ENCODE peak calls at places on chromosomes 16 and 17, in four cellular contexts. P is PC-3, F is IMR-90, J is right atrium auricular region. V is an unnamed sample. For H3K4me1, the result is how much of the 10 kb centered on the place peaks cover.

GRCh38 chr16:77660311-77660710 is 62.0 kb upstream of the NUDT7 start:
- DNase-seq in F (peak), J (no peak), P (peak), V (peak)

GRCh38 chr16:1224558-1224957 is 510 bp downstream of the TPSG1 start:
- DNase-seq in F (no peak), P (no peak), J (no peak), V (no peak)

GRCh38 chr17:12821376-12821940 is 32.2 kb downstream of the ARHGAP44 start:
- DNase-seq in J (no peak), F (peak), P (peak), V (peak)

GRCh38 chr17:4901108-4901647 is 1.7 kb downstream of the CHRNE start:
- DNase-seq in J (no peak), P (no peak), F (no peak), V (no peak)

GRCh38 chr16:53775821-53776431 is 72.0 kb downstream of the FTO start:
- DNase-seq in F (peak), J (no peak), P (peak), V (peak)

GRCh38 chr16:11173426-11173825 is 82.6 kb downstream of the SOCS1 start:
- DNase-seq in P (no peak), F (no peak), J (no peak), V (no peak)

GRCh38 chr16:78034530-78034929 is 12.2 kb downstream of the CLEC3A start:
- DNase-seq in F (no peak), P (no peak), J (no peak), V (no peak)

GRCh38 chr16:64893386-64893785 is 228.5 kb downstream of the CDH11 start:
- DNase-seq in F (peak), J (no peak), P (peak), V (peak)

GRCh38 chr17:13044713-13045112 is 26.9 kb upstream of the ELAC2 start:
- DNase-seq in J (no peak), F (no peak), P (no peak), V (peak)

GRCh38 chr17:17119106-17119505 is 76.8 kb downstream of the MPRIP start:
- DNase-seq in P (no peak), F (no peak), J (no peak), V (no peak)

GRCh38 chr17:205176-205538 is 23.7 kb upstream of the DOC2B start:
- DNase-seq in P (no peak), J (no peak), F (no peak), V (no peak)

GRCh38 chr16:21526923-21527807 is 72.2 kb upstream of the METTL9 start:
- DNase-seq in P (no peak), F (no peak), J (no peak), V (no peak)

GRCh38 chr16:58537124-58537906 is 22.0 kb downstream of the SETD6 start:
- DNase-seq in P (no peak), F (no peak), J (no peak), V (no peak)

GRCh38 chr17:7523033-7523432 is 25.8 kb upstream of the TNFSF12 start:
- DNase-seq in J (no peak), P (peak), F (no peak), V (peak)

GRCh38 chr17:58330544-58330996 is 2.0 kb upstream of the TSPOAP1 start:
- DNase-seq in F (no peak), J (no peak), P (no peak), V (no peak)

GRCh38 chr17:226108-226772 is 44.8 kb upstream of the DOC2B start:
- DNase-seq in J (no peak), F (no peak), P (no peak), V (no peak)

GRCh38 chr16:85396879-85397871 is 215.9 kb upstream of the GSE1 start:
- DNase-seq in J (no peak), F (no peak), P (no peak), V (no peak)

GRCh38 chr16:15605869-15606520 is 37.0 kb downstream of the MARF1 start:
- DNase-seq in P (no peak), F (no peak), J (no peak), V (no peak)

GRCh38 chr17:21019976-21020575 is 22.7 kb downstream of the USP22 start:
- DNase-seq in J (no peak), F (no peak), P (peak), V (peak)

GRCh38 chr16:5044011-5044540 is 10.3 kb upstream of the NAGPA start:
- DNase-seq in J (no peak), P (no peak), F (no peak), V (no peak)

GRCh38 chr16:57843400-57843799 is 41.1 kb upstream of the KIFC3 start:
- DNase-seq in F (no peak), P (no peak), J (no peak), V (no peak)

GRCh38 chr16:63816304-63816703 is 1305.6 kb downstream of the CDH11 start:
- DNase-seq in F (no peak), J (no peak), P (no peak), V (no peak)

GRCh38 chr17:39576187-39576586 is 31.5 kb downstream of the NEUROD2 start:
- DNase-seq in J (no peak), F (no peak), P (no peak), V (peak)

GRCh38 chr16:10694306-10694705 is 424 bp downstream of the TEKT5 start:
- DNase-seq in F (no peak), P (no peak), J (no peak), V (no peak)

GRCh38 chr17:41064301-41064700 is 1.4 kb downstream of the KRTAP2-4 start:
- DNase-seq in J (no peak), F (no peak), P (no peak), V (no peak)

GRCh38 chr17:41063449-41063848 is 2.2 kb downstream of the KRTAP2-4 start:
- DNase-seq in F (no peak), P (peak), J (no peak), V (no peak)

GRCh38 chr17:41060052-41060604 is at the start of gene KRTAP2-3:
- DNase-seq in P (peak), J (no peak), F (peak), V (peak)

GRCh38 chr17:41058741-41059140 is 1.2 kb downstream of the KRTAP2-3 start:
- DNase-seq in J (no peak), P (peak), F (peak), V (peak)

DNA sequence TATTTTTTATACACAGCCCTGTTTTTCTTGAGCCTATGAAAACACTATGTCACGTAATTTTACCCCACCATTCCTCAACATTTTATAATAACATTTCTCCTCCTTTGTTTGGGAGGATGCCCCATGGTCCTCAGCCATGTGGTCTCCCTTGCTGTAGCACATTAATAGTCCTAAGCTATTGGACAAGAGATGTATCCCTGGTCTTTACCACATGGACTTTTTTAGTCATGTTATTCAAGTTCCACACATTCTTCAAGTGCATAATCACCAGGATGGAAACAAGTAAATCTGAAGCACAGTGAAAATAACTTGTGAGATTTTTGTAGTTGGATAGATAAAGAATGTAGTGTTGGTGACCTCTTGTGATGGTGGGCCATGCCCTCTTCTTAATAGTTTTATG is 2.1 kb upstream of the KRTAP2-3 start:
- DNase-seq in F (peak), P (peak), J (no peak), V (peak)
- H3K4me1 ChIP-seq in F (under half), P (half or more), J (under half), V (half or more)

GRCh38 chr17:61334673-61335072 is 65.0 kb upstream of the TBX2 start:
- DNase-seq in P (no peak), F (no peak), J (no peak), V (no peak)

GRCh38 chr17:61333151-61333550 is 66.5 kb upstream of the TBX2 start:
- DNase-seq in J (no peak), P (no peak), F (no peak), V (no peak)

GRCh38 chr17:61337247-61337812 is 62.3 kb upstream of the TBX2 start:
- DNase-seq in F (no peak), P (peak), J (no peak), V (no peak)

GRCh38 chr17:61335845-61336655 is 63.6 kb upstream of the TBX2 start:
- DNase-seq in J (no peak), F (peak), P (peak), V (no peak)

DNA sequence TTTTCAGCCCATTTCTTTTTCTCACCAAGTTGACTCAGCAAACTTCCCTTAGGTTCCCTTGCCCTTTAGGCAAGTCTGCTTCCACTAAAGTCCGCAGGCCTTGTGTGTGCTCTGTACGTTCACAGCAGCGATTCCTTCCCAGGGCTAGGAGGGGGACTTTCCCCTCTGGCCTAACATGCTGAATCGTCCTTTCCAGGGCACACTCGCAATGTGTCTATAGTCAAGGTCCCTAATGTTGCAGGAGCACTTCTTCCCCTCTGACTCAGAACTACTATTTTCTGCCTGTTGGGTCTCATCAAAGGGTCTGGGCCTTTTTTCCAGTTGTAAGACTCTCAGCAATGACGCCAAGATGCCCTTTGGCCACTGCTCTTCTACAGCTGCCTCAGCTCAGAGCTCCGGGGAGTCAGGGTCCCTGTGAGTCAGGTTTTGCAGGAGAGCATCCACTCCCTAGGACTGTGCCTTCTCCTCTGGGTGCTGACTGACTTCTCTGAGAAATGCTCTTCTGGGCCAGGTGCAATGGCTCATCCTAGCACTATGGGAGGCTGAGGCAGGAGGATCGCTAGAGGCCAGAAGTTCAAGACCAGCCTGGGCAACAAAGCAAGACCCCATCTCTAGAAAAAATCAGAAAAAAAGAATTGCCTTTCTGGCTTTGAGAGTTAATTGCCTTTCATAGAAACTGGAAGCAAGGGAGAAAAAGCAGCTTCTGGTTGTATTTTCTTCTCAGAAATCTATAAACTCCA is 64.4 kb upstream of the TBX2 start:
- DNase-seq in F (peak), P (peak), J (no peak), V (peak)
- H3K4me1 ChIP-seq in F (under half), P (half or more), J (under half), V (under half)

DNA sequence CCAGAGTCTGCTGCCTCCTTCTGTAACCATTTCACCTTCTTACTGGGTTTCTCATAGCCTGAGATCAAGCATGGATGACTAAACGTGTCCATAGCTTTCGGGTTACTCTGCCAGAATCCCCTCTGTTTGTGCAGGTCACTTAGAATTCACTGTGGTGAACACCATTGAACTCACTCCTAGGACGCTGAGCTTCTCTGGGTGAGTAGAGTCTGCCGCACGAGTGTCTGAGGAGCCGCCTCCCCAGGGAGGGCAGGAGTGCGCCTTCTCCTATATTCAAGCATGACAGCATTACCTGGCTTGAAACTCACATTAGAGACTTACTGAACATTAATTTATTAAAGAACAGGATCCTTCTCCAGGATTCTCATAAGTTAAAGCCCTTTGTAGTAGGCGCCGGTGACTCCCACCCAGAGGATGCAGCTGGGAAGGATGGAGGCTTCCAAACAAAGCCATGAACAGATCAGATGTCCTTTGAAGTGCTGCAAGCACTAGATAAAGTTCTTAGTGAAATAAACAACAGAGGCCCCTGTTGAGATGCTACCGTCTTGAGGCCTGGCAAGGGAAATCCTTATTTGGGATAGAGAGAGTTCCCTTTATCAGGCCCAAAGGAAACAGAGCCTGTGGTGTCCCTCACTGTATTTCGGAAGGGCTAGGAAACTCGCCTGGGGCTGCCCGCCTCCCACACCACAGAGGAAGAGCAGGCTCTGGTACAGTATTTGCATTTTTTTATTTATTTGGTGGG is 144.5 kb upstream of the PLCG2 start:
- DNase-seq in P (no peak), F (peak), J (no peak), V (no peak)
- H3K4me1 ChIP-seq in P (under half), F (under half), J (under half), V (under half)

DNA sequence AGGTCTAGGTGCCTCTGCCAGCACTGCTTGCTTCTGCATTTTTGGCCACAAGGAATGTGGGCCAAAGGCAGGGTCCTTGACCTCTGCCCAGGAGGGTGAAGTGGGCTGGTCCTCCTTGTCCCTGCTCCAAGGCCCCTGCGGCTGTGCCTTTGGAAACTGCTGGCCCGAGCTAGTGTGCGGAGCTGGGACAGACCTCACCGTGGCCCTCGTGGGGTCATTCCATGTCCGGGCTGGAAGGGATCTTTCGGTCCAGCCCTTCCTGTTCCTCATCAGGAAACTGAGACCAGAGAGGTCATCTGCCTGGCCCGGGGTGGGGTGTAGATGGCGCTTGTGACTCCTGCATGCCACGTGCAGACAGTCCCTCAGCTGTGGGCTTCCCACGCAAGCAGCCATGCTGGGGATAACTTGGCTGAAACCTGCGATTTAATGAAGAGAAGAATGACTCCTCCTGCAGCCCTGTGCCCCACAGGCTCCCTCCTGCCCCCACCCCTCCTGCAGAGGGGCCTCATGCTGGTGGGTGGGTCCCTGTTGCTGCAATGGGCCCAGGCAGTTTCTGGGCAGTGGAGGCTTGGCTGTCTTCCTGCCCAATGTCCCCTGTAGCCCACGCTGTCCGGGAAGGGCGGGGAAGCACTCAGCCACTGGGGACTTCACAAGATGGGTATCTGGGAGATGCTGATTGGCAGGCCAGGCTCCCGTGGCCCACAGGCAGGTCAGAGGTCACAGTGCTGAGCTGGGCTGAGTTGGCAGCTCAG is 245.2 kb downstream of the SEC14L1 start:
- DNase-seq in P (no peak), J (no peak), F (no peak), V (peak)
- H3K4me1 ChIP-seq in P (under half), J (under half), F (half or more), V (half or more)

GRCh38 chr17:74755533-74755932 is 7.1 kb downstream of the NHERF1 start:
- DNase-seq in F (no peak), P (no peak), J (no peak), V (no peak)
- H3K4me1 ChIP-seq in F (under half), P (under half), J (under half), V (under half)

GRCh38 chr17:50637829-50638571 is 3.3 kb downstream of the ABCC3 start:
- DNase-seq in F (no peak), P (peak), J (no peak), V (no peak)

GRCh38 chr17:50634915-50635719 is 436 bp downstream of the ABCC3 start:
- DNase-seq in J (no peak), P (peak), F (no peak), V (peak)

GRCh38 chr17:50635720-50636144 is 1.1 kb downstream of the ABCC3 start:
- DNase-seq in P (peak), J (no peak), F (no peak), V (no peak)

GRCh38 chr17:50636804-50637195 is 2.1 kb downstream of the ABCC3 start:
- DNase-seq in P (no peak), J (no peak), F (no peak), V (no peak)

DNA sequence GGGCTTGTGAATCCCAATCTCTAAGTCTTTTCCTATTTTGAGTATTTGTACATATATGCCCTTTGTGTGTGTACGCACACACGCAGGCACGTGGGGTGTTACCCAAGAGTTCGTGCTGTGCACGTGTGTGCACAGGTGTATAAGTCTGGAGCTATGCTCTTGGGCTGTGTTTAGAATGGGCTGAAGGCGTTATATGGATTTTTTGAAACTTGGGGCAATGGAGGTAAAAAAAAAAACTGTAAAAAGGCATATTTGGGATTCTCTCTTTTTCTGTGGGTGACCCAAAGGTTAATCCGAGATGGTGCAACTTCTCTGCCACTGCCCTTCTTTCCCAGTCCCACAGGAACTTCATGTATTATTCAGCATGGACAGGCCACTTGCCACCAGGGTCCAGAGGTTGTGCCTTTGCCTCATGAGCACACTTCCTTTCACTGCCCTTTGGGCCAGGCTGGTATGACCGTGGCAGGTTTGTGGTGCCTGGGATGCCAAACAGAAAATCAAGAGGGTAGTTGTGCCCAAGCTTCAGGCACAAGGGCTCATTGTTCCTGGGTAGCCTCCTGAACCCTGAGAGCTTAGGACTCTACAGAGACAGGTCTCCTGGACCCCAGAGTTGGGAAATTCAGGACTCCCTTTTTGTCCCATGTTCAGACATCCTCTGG is 1.6 kb downstream of the ABCC3 start:
- DNase-seq in J (no peak), F (no peak), P (no peak), V (no peak)
- H3K4me1 ChIP-seq in J (under half), F (under half), P (half or more), V (under half)

GRCh38 chr17:49738456-49739163 is 25.3 kb downstream of the FAM117A start:
- DNase-seq in F (no peak), J (no peak), P (no peak), V (no peak)
- H3K4me1 ChIP-seq in F (under half), J (under half), P (under half), V (under half)

DNA sequence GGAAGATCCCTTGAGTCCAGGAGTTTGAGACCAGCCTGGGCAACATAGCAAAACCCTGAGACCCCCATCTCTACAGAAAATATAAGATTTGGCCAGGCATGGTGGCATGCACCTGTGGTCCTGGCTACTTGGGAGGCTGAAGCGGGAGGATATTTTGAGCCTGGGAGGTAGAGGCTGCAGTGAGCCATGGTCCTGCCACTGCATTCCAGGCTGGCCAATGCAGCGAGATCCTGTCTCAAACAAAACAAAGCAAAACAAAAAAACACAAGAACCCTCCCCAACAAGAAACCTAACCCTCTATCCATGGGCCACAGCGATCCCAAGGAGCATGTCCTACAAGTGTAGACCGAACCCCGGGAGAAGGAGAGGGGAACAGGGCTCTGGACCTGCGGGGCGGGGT is 133.3 kb downstream of the MGAT5B start:
- DNase-seq in P (no peak), J (no peak), F (no peak), V (no peak)
- H3K4me1 ChIP-seq in P (under half), J (under half), F (under half), V (under half)